ENCODE peak calls at places on chromosomes 13 and 19, in ten cellular contexts. One of them, this sample, is unnamed.

GRCh38 chr13:35699181-35699580 is 222.7 kb upstream of the MAB21L1 start:
- DNase-seq in GM13977: no peak
- DNase-seq in GM12865: no peak
- DNase-seq in Peyer's patch: no peak
- DNase-seq in pancreas: no peak
- DNase-seq in K562: no peak
- DNase-seq in WERI-Rb-1: no peak
- DNase-seq in progenitor cell of endocrine pancreas: no peak
- DNase-seq in transverse colon: no peak
- DNase-seq in WTC11: no peak
- DNase-seq in this sample: no peak

GRCh38 chr13:40315416-40316064 is 350.9 kb downstream of the FOXO1 start:
- DNase-seq in WERI-Rb-1: no peak
- DNase-seq in Peyer's patch: no peak
- DNase-seq in GM12865: peak
- DNase-seq in WTC11: no peak
- DNase-seq in GM13977: no peak
- DNase-seq in progenitor cell of endocrine pancreas: no peak
- DNase-seq in transverse colon: no peak
- DNase-seq in pancreas: no peak
- DNase-seq in K562: no peak
- DNase-seq in this sample: peak

GRCh38 chr19:41225238-41226052 is 6.4 kb downstream of the AXL start:
- DNase-seq in progenitor cell of endocrine pancreas: no peak
- DNase-seq in K562: peak
- DNase-seq in GM13977: no peak
- DNase-seq in Peyer's patch: no peak
- DNase-seq in GM12865: no peak
- DNase-seq in WTC11: peak
- DNase-seq in WERI-Rb-1: no peak
- DNase-seq in pancreas: no peak
- DNase-seq in transverse colon: peak
- DNase-seq in this sample: peak

GRCh38 chr13:67230774-67231480 is 791 bp upstream of the PCDH9 start:
- DNase-seq in pancreas: peak
- DNase-seq in WTC11: peak
- DNase-seq in GM13977: peak
- DNase-seq in K562: peak
- DNase-seq in progenitor cell of endocrine pancreas: peak
- DNase-seq in GM12865: peak
- DNase-seq in Peyer's patch: peak
- DNase-seq in transverse colon: peak
- DNase-seq in WERI-Rb-1: peak
- DNase-seq in this sample: peak

GRCh38 chr13:105338773-105339172 is 1196.7 kb downstream of the EFNB2 start:
- DNase-seq in progenitor cell of endocrine pancreas: no peak
- DNase-seq in K562: no peak
- DNase-seq in WTC11: no peak
- DNase-seq in GM13977: no peak
- DNase-seq in transverse colon: no peak
- DNase-seq in Peyer's patch: no peak
- DNase-seq in GM12865: no peak
- DNase-seq in WERI-Rb-1: no peak
- DNase-seq in pancreas: no peak
- DNase-seq in this sample: no peak

GRCh38 chr13:44801990-44802389 is 187.3 kb downstream of the NUFIP1 start:
- DNase-seq in GM13977: no peak
- DNase-seq in K562: no peak
- DNase-seq in WTC11: no peak
- DNase-seq in WERI-Rb-1: no peak
- DNase-seq in GM12865: no peak
- DNase-seq in progenitor cell of endocrine pancreas: no peak
- DNase-seq in transverse colon: no peak
- DNase-seq in Peyer's patch: no peak
- DNase-seq in pancreas: no peak
- DNase-seq in this sample: no peak

GRCh38 chr13:112150352-112150751 is 83.4 kb downstream of the SOX1 start:
- DNase-seq in GM13977: no peak
- DNase-seq in pancreas: no peak
- DNase-seq in WERI-Rb-1: no peak
- DNase-seq in WTC11: no peak
- DNase-seq in Peyer's patch: no peak
- DNase-seq in K562: no peak
- DNase-seq in progenitor cell of endocrine pancreas: no peak
- DNase-seq in GM12865: no peak
- DNase-seq in transverse colon: no peak
- DNase-seq in this sample: no peak

GRCh38 chr19:13633109-13633508 is 126.8 kb upstream of the CACNA1A start:
- DNase-seq in pancreas: no peak
- DNase-seq in GM12865: no peak
- DNase-seq in K562: no peak
- DNase-seq in WTC11: no peak
- DNase-seq in WERI-Rb-1: no peak
- DNase-seq in progenitor cell of endocrine pancreas: peak
- DNase-seq in GM13977: no peak
- DNase-seq in Peyer's patch: peak
- DNase-seq in transverse colon: peak
- DNase-seq in this sample: no peak

GRCh38 chr13:110305949-110306339 is 1.0 kb downstream of the COL4A1 start:
- DNase-seq in WTC11: no peak
- DNase-seq in WERI-Rb-1: peak
- DNase-seq in progenitor cell of endocrine pancreas: no peak
- DNase-seq in GM12865: no peak
- DNase-seq in transverse colon: no peak
- DNase-seq in K562: no peak
- DNase-seq in GM13977: no peak
- DNase-seq in pancreas: no peak
- DNase-seq in Peyer's patch: no peak
- DNase-seq in this sample: no peak

GRCh38 chr19:10593820-10594637 is 6.9 kb upstream of the AP1M2 start:
- DNase-seq in Peyer's patch: no peak
- DNase-seq in GM13977: no peak
- DNase-seq in WTC11: no peak
- DNase-seq in GM12865: peak
- DNase-seq in K562: no peak
- DNase-seq in WERI-Rb-1: no peak
- DNase-seq in transverse colon: peak
- DNase-seq in pancreas: no peak
- DNase-seq in progenitor cell of endocrine pancreas: no peak
- DNase-seq in this sample: no peak

GRCh38 chr13:24407844-24408243 is 98.5 kb downstream of the C1QTNF9 start:
- DNase-seq in GM13977: no peak
- DNase-seq in pancreas: no peak
- DNase-seq in GM12865: no peak
- DNase-seq in K562: no peak
- DNase-seq in Peyer's patch: no peak
- DNase-seq in WERI-Rb-1: no peak
- DNase-seq in WTC11: no peak
- DNase-seq in progenitor cell of endocrine pancreas: no peak
- DNase-seq in transverse colon: no peak
- DNase-seq in this sample: no peak

DNA sequence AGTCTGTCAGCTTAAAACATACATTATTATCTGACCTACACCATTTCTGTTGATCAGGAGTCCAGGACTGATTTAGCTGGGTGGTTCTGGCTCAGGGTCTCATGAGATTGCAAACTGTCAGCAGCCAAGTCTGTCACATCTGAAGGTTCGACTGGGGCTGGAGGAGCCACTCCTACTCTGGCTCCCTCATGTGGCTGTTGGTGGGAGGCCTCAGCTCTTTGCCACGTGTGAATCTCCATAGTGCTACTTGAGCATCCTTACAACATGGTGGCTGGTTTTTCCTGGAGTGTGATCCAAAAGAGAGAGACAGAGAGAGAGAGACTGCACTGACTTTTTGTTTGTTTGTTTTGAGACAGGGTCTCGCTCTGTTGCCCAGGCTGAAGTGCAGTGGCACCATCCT is 63.6 kb upstream of the NFIC start:
- DNase-seq in transverse colon: no peak
- DNase-seq in progenitor cell of endocrine pancreas: no peak
- DNase-seq in WERI-Rb-1: peak
- DNase-seq in GM13977: no peak
- DNase-seq in WTC11: no peak
- DNase-seq in GM12865: peak
- DNase-seq in Peyer's patch: no peak
- DNase-seq in K562: no peak
- DNase-seq in pancreas: no peak
- DNase-seq in this sample: peak
- TF ChIP-seq CTCF in transverse colon: no peak
- TF ChIP-seq CTCF in progenitor cell of endocrine pancreas: no peak
- TF ChIP-seq CTCF in WERI-Rb-1: peak
- TF ChIP-seq CTCF in GM13977: no peak
- TF ChIP-seq CTCF in WTC11: no peak
- TF ChIP-seq CTCF in GM12865: no peak
- TF ChIP-seq CTCF in Peyer's patch: no peak
- TF ChIP-seq CTCF in K562: peak
- TF ChIP-seq CTCF in pancreas: no peak
- TF ChIP-seq CTCF in this sample: no peak

DNA sequence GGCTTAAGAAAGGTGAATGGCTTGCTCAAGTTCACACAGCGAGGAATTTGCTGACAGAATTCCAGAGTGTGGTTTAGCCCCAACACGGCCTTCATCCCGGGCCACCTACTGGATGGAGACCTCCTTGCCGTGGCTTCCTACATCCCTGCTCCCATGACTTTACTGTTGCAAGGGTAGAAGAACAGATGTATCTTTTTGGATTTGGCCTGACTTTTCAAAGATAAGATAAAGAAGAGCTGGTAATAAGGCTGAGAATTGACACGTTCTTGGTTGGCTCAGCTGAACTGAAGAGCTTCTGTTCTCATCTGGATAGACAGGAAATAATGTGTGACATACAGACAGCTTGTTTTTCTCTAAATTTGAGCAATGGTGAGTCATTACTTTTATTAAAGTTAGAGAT is 113.1 kb downstream of the KLF5 start:
- DNase-seq in GM12865: no peak
- DNase-seq in GM13977: no peak
- DNase-seq in Peyer's patch: no peak
- DNase-seq in WERI-Rb-1: no peak
- DNase-seq in K562: no peak
- DNase-seq in progenitor cell of endocrine pancreas: no peak
- DNase-seq in pancreas: no peak
- DNase-seq in WTC11: peak
- DNase-seq in transverse colon: no peak
- DNase-seq in this sample: no peak
- TF ChIP-seq CTCF in GM12865: no peak
- TF ChIP-seq CTCF in GM13977: no peak
- TF ChIP-seq CTCF in Peyer's patch: no peak
- TF ChIP-seq CTCF in WERI-Rb-1: no peak
- TF ChIP-seq CTCF in K562: no peak
- TF ChIP-seq CTCF in progenitor cell of endocrine pancreas: peak
- TF ChIP-seq CTCF in pancreas: no peak
- TF ChIP-seq CTCF in WTC11: no peak
- TF ChIP-seq CTCF in transverse colon: no peak
- TF ChIP-seq CTCF in this sample: no peak

DNA sequence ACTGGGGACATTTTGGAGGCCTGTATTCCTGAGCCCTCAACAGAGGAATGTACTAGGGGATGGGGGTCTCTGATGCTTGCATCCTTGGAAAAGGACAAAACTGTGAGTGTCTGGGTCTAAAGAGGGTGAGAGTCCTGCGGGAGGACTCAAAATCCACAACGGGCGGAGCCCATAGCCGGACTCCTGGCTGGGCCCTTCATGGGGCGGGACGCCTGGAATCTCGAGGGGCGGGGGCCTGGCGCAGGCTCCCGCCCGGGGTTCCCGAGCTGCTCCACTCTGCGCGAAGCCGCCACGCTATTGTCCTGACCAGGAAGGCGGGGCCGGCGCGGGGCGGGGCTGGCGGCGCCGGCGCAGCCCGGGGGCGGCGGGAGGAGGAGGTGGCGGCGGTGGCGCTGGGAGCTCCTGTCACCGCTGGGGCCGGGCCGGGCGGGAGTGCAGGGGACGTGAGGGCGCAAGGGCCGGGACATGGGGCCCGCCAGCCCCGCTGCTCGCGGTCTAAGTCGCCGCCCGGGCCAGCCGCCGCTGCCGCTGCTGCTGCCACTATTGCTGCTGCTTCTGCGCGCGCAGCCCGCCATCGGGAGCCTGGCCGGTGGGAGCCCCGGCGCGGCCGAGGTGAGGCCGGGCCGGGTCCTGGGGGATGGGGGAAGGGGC is at the start of gene APLP1:
- DNase-seq in GM12865: peak
- DNase-seq in K562: peak
- DNase-seq in GM13977: peak
- DNase-seq in Peyer's patch: peak
- DNase-seq in WERI-Rb-1: peak
- DNase-seq in pancreas: peak
- DNase-seq in progenitor cell of endocrine pancreas: peak
- DNase-seq in WTC11: peak
- DNase-seq in transverse colon: peak
- DNase-seq in this sample: peak
- TF ChIP-seq CTCF in GM12865: no peak
- TF ChIP-seq CTCF in K562: no peak
- TF ChIP-seq CTCF in GM13977: no peak
- TF ChIP-seq CTCF in Peyer's patch: no peak
- TF ChIP-seq CTCF in WERI-Rb-1: no peak
- TF ChIP-seq CTCF in pancreas: no peak
- TF ChIP-seq CTCF in progenitor cell of endocrine pancreas: no peak
- TF ChIP-seq CTCF in WTC11: no peak
- TF ChIP-seq CTCF in transverse colon: no peak
- TF ChIP-seq CTCF in this sample: no peak

DNA sequence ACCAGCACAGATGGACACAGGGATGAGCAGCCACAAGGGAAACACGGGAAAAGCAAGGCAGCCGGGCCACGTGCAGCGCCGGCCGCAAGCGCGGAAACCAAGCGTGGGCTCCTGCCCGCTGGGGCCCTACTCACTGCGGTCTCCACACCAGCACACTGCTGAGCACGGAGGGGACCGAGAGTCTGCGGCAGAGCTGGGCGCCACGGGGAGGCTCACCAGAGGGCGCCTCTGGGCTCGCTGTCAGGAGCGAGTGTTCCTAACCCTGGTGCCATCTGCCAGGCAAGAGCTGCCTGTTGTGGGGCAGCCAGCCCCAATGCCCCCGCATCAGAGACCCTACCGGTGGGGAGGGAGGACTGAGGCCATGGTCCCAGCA is 26.5 kb downstream of the MPND start:
- DNase-seq in K562: no peak
- DNase-seq in WERI-Rb-1: peak
- DNase-seq in pancreas: no peak
- DNase-seq in WTC11: peak
- DNase-seq in GM12865: peak
- DNase-seq in transverse colon: peak
- DNase-seq in GM13977: peak
- DNase-seq in progenitor cell of endocrine pancreas: no peak
- DNase-seq in Peyer's patch: no peak
- DNase-seq in this sample: peak
- TF ChIP-seq CTCF in K562: peak
- TF ChIP-seq CTCF in WERI-Rb-1: peak
- TF ChIP-seq CTCF in pancreas: no peak
- TF ChIP-seq CTCF in WTC11: no peak
- TF ChIP-seq CTCF in GM12865: peak
- TF ChIP-seq CTCF in transverse colon: peak
- TF ChIP-seq CTCF in GM13977: peak
- TF ChIP-seq CTCF in progenitor cell of endocrine pancreas: peak
- TF ChIP-seq CTCF in Peyer's patch: peak
- TF ChIP-seq CTCF in this sample: peak

DNA sequence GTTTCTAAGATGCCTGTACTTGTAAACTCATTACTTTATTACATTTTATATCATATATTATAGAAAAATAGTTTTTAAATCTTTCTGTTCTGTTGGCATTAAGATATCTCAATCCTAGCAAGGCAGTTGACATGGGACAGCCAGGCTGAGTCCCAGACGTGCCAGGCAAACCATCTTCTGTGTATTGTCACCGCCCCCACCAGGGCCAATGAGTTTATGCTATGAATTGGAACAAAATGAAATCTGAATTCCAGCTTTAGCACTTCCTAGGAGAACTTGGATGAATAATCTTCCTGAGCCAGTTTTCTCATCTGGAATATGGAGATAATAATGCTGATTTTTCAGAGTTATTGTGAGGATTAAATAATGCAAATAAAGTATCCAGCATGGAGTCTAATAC is 79.9 kb upstream of the GSX1 start:
- DNase-seq in transverse colon: peak
- DNase-seq in K562: no peak
- DNase-seq in Peyer's patch: no peak
- DNase-seq in WTC11: no peak
- DNase-seq in GM13977: peak
- DNase-seq in pancreas: no peak
- DNase-seq in WERI-Rb-1: peak
- DNase-seq in progenitor cell of endocrine pancreas: no peak
- DNase-seq in GM12865: no peak
- DNase-seq in this sample: peak
- TF ChIP-seq CTCF in transverse colon: no peak
- TF ChIP-seq CTCF in K562: no peak
- TF ChIP-seq CTCF in Peyer's patch: no peak
- TF ChIP-seq CTCF in WTC11: no peak
- TF ChIP-seq CTCF in GM13977: peak
- TF ChIP-seq CTCF in pancreas: no peak
- TF ChIP-seq CTCF in WERI-Rb-1: no peak
- TF ChIP-seq CTCF in progenitor cell of endocrine pancreas: peak
- TF ChIP-seq CTCF in GM12865: peak
- TF ChIP-seq CTCF in this sample: no peak

This sample was measured in activated CD8-positive, alpha-beta T cell treated with anti-CD3 and anti-CD28 coated beads for 36 hours.